ENCODE peak calls at places on chromosomes 2 and 18, in six cellular contexts. O, D, Z, A, V and B are unnamed samples.
A peak's percentile ranks its signal among the peaks of the same experiment; 100 is the strongest.

GRCh38 chr2:197838036-197838435 is 33.6 kb downstream of the PLCL1 start:
- DNase-seq in O (no peak), D (no peak), Z (peak; percentile 30), A (no peak), V (no peak), B (no peak)

GRCh38 chr18:13364721-13365205 is 146.2 kb downstream of the LDLRAD4 start:
- DNase-seq in O (no peak), D (no peak), Z (no peak), A (no peak), V (no peak), B (no peak)

GRCh38 chr18:40926679-40927078 is 1028.4 kb upstream of the PIK3C3 start:
- DNase-seq in O (peak; percentile 26), D (no peak), Z (no peak), A (no peak), V (no peak), B (no peak)

GRCh38 chr2:28387082-28387960 is 5.3 kb upstream of the FOSL2 start:
- DNase-seq in O (no peak), D (no peak), Z (no peak), A (no peak), V (no peak), B (no peak)

GRCh38 chr2:105113616-105114275 is 75.9 kb downstream of the MRPS9 start:
- DNase-seq in O (no peak), D (no peak), Z (no peak), A (no peak), V (no peak), B (no peak)

GRCh38 chr2:45083175-45083574 is 73.9 kb upstream of the SIX2 start:
- DNase-seq in O (no peak), D (no peak), Z (no peak), A (no peak), V (no peak), B (no peak)

GRCh38 chr2:177489719-177490301 is 97.2 kb downstream of the AGPS start:
- DNase-seq in O (peak; percentile 58), D (peak; percentile 21), Z (no peak), A (no peak), V (peak; percentile 41), B (no peak)

GRCh38 chr2:163768881-163769681 is 33.3 kb upstream of the FIGN start:
- DNase-seq in O (no peak), D (no peak), Z (no peak), A (no peak), V (no peak), B (no peak)

GRCh38 chr2:237195396-237196119 is 109.9 kb downstream of the COPS8 start:
- DNase-seq in O (no peak), D (no peak), Z (no peak), A (no peak), V (no peak), B (no peak)
- TF ChIP-seq GABPA in O (no peak), D (no peak), Z (no peak), A (no peak), V (no peak), B (no peak)

DNA sequence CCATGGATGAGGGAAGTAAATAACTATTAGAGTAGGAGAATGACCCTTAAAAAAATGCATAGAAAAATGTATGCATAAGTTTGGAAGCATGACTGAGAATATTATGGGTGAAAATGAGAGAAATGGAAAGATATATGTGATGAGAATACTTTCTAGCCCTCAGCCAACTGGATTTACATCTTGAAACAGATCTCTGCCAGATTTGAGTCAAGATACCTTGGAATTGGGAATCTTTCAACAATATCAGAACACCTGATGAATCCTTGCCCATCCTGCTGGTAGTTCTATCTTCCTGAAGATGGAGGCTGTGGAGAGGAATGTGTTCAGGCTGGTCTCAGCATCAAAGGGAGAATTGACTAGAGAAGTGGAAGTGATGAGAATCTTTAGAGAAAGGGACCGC is 5.8 kb downstream of the TET3 start:
- DNase-seq in O (no peak), D (no peak), Z (no peak), A (no peak), V (no peak), B (no peak)
- H3K27ac ChIP-seq in O (no peak overlapping the region), D (no peak overlapping the region), Z (no peak overlapping the region), A (no peak overlapping the region), V (no peak overlapping the region), B (no peak overlapping the region)

GRCh38 chr2:237692601-237693079 is 65.3 kb downstream of the LRRFIP1 start:
- DNase-seq in O (peak; percentile 58), D (peak; percentile 21), Z (no peak), A (no peak), V (no peak), B (peak; percentile 24)
- TF ChIP-seq CTCF in O (no peak), D (no peak), Z (no peak), A (no peak), V (no peak), B (no peak)

DNA sequence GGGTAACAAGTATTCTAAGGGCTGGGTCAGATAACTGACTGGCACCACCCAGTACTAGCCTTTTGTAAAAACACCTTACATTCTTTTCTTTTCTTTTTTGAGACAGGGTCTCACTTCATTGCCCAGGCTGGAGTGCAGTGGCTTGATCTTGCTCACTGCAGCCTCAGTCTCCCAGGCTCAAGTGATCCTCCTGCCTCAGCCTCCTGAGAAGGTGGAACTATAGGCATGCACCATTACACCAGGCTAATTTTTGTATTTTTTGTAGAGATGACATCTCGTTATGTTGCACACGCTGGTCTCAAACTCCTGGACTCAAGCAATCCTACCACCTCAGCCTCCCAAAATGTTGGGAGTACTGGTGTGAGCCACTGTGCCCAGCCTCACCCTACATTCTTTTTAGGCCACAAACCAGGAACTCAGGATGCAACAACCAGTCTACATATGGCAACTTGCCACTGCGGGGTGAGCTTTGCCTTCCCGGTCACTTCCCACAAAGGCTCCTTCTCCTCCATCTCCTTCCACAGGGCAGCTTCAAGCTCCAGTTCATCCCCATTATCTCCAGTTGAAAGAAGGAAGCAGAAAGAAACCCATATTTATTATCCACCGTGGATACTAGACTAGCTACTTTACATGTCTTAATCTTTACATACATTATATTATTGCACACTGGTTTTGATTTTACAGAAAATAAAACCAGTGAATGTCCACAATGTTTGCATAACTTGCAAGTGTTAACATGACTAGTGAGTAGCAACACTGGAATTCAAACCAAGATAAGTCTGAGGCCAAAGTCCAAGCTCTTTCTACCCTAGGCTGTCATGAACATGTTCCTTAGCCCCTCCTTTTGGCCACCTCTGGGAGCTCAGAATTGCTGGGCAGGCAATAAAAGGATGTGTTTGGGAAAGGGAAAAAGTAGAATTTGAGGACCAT is 23.7 kb upstream of the AP1S3 start:
- DNase-seq in O (no peak), D (no peak), Z (no peak), A (no peak), V (peak; percentile 97), B (no peak)
- TF ChIP-seq GABPA in O (no peak), D (no peak), Z (no peak), A (no peak), V (no peak), B (no peak)

GRCh38 chr18:9708882-9709877 is 1.1 kb downstream of the RAB31 start:
- DNase-seq in O (no peak), D (peak; percentile 44), Z (no peak), A (no peak), V (no peak), B (peak; percentile 48)
- H3K27ac ChIP-seq in O (no peak overlapping the region), D (peak overlapping the region; percentile 75), Z (peak overlapping the region; percentile 47), A (no peak overlapping the region), V (no peak overlapping the region), B (peak overlapping the region; percentile 83)

DNA sequence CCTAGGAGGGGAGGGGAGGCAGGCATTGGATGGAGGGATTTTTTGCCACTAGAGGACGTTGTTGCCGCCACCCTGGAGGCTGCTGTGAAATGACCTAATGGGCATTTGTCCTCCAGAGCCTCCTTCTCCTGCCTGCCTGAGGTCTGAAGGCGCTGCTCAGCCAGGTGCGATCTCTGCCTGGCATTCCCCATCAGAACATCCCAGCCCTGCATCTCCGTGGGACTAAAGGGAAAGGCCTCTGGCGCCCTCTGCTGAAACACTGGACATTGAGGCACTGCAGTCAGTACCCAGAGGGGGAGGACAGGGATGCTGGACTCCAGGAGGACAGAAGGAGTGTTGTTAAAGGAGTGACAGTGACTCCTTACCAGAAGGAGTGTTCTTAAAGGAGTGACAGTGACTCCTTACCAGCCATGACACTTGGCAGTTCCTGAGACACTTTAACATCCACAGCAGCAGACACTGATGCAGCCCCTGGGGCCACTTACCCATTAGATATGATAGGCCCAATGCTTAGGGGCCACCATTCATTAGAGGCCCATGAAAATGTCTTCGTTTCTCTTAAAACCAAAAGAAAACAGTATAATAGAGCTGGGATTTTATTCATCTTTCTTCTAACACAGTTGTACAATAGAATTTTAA is 17.0 kb downstream of the THNSL2 start:
- DNase-seq in O (peak; percentile 82), D (peak; percentile 68), Z (no peak), A (peak; percentile 84), V (peak; percentile 70), B (peak; percentile 55)
- TF ChIP-seq CTCF in O (peak; percentile 62), D (peak; percentile 88), Z (peak; percentile 60), A (peak; percentile 84), V (peak; percentile 99), B (peak; percentile 39)

GRCh38 chr2:8490166-8490565 is 191.7 kb upstream of the ID2 start:
- DNase-seq in O (no peak), D (no peak), Z (no peak), A (no peak), V (no peak), B (no peak)

GRCh38 chr2:8489221-8489620 is 192.6 kb upstream of the ID2 start:
- DNase-seq in O (no peak), D (no peak), Z (no peak), A (no peak), V (no peak), B (no peak)

GRCh38 chr2:8489751-8490150 is 192.1 kb upstream of the ID2 start:
- DNase-seq in O (no peak), D (no peak), Z (no peak), A (no peak), V (no peak), B (no peak)

GRCh38 chr2:8494151-8494550 is 187.7 kb upstream of the ID2 start:
- DNase-seq in O (no peak), D (no peak), Z (no peak), A (no peak), V (no peak), B (no peak)

GRCh38 chr2:8491296-8492048 is 190.4 kb upstream of the ID2 start:
- DNase-seq in O (no peak), D (no peak), Z (no peak), A (no peak), V (no peak), B (no peak)
- TF ChIP-seq GABPA in O (no peak), D (no peak), Z (no peak), A (no peak), V (no peak), B (no peak)

GRCh38 chr2:217330647-217331046 is 470.8 kb upstream of the TNP1 start:
- DNase-seq in O (no peak), D (no peak), Z (no peak), A (no peak), V (no peak), B (no peak)
- H3K27ac ChIP-seq in O (peak overlapping the region; percentile 55), D (no peak overlapping the region), Z (no peak overlapping the region), A (no peak overlapping the region), V (no peak overlapping the region), B (no peak overlapping the region)